ENCODE peak calls at places on chromosomes 12 and 14, in seven cellular contexts. One of them, this sample, is unnamed.

GRCh38 chr12:53828598-53828997 is 76.8 kb upstream of the CISTR start:
- DNase-seq in pulmonary artery endothelial cell: no peak
- DNase-seq in KG1: no peak
- DNase-seq in SK-N-DZ: no peak
- DNase-seq in HCT116: no peak
- DNase-seq in body of pancreas: no peak
- DNase-seq in erythroblast: no peak
- DNase-seq in this sample: no peak

GRCh38 chr12:52608826-52609630 is 7.8 kb upstream of the KRT72 start:
- DNase-seq in pulmonary artery endothelial cell: no peak
- DNase-seq in KG1: no peak
- DNase-seq in SK-N-DZ: no peak
- DNase-seq in HCT116: no peak
- DNase-seq in body of pancreas: no peak
- DNase-seq in erythroblast: no peak
- DNase-seq in this sample: no peak

GRCh38 chr12:3885179-3886094 is 12.2 kb upstream of the PARP11 start:
- DNase-seq in pulmonary artery endothelial cell: no peak
- DNase-seq in KG1: peak
- DNase-seq in SK-N-DZ: peak
- DNase-seq in HCT116: peak
- DNase-seq in body of pancreas: peak
- DNase-seq in erythroblast: peak
- DNase-seq in this sample: no peak

GRCh38 chr12:66662179-66662578 is 16.7 kb downstream of the GRIP1 start:
- DNase-seq in pulmonary artery endothelial cell: no peak
- DNase-seq in KG1: no peak
- DNase-seq in SK-N-DZ: no peak
- DNase-seq in HCT116: no peak
- DNase-seq in body of pancreas: no peak
- DNase-seq in erythroblast: no peak
- DNase-seq in this sample: no peak

GRCh38 chr12:121776190-121777098 is 17.0 kb downstream of the RHOF start:
- DNase-seq in pulmonary artery endothelial cell: no peak
- DNase-seq in KG1: peak
- DNase-seq in SK-N-DZ: peak
- DNase-seq in HCT116: no peak
- DNase-seq in body of pancreas: peak
- DNase-seq in erythroblast: peak
- DNase-seq in this sample: peak

GRCh38 chr12:57089259-57090245 is 638 bp downstream of the NAB2 start:
- DNase-seq in pulmonary artery endothelial cell: no peak
- DNase-seq in KG1: no peak
- DNase-seq in SK-N-DZ: peak
- DNase-seq in HCT116: no peak
- DNase-seq in body of pancreas: peak
- DNase-seq in erythroblast: peak
- DNase-seq in this sample: peak

GRCh38 chr14:95156153-95156764 is 1.1 kb downstream of the DICER1 start:
- DNase-seq in pulmonary artery endothelial cell: no peak
- DNase-seq in KG1: no peak
- DNase-seq in SK-N-DZ: peak
- DNase-seq in HCT116: no peak
- DNase-seq in body of pancreas: no peak
- DNase-seq in erythroblast: peak
- DNase-seq in this sample: no peak

GRCh38 chr12:124992874-124993567 is 424 bp upstream of the BRI3BP start:
- DNase-seq in pulmonary artery endothelial cell: no peak
- DNase-seq in KG1: peak
- DNase-seq in SK-N-DZ: peak
- DNase-seq in HCT116: peak
- DNase-seq in body of pancreas: peak
- DNase-seq in erythroblast: peak
- DNase-seq in this sample: peak

GRCh38 chr12:112664569-112664968 is 127.0 kb upstream of the RPH3A start:
- DNase-seq in pulmonary artery endothelial cell: no peak
- DNase-seq in KG1: no peak
- DNase-seq in SK-N-DZ: no peak
- DNase-seq in HCT116: no peak
- DNase-seq in body of pancreas: no peak
- DNase-seq in erythroblast: peak
- DNase-seq in this sample: no peak

GRCh38 chr14:103519043-103519836 is 3.4 kb downstream of the CKB start:
- DNase-seq in pulmonary artery endothelial cell: no peak
- DNase-seq in KG1: no peak
- DNase-seq in SK-N-DZ: no peak
- DNase-seq in HCT116: no peak
- DNase-seq in body of pancreas: peak
- DNase-seq in erythroblast: peak
- DNase-seq in this sample: peak

GRCh38 chr14:104843442-104844305 is 21.4 kb upstream of the CEP170B start:
- DNase-seq in pulmonary artery endothelial cell: no peak
- DNase-seq in KG1: no peak
- DNase-seq in SK-N-DZ: no peak
- DNase-seq in HCT116: no peak
- DNase-seq in body of pancreas: peak
- DNase-seq in erythroblast: no peak
- DNase-seq in this sample: no peak

GRCh38 chr14:94164685-94165431 is 9.3 kb upstream of the PPP4R4 start:
- DNase-seq in pulmonary artery endothelial cell: no peak
- DNase-seq in KG1: no peak
- DNase-seq in SK-N-DZ: no peak
- DNase-seq in HCT116: no peak
- DNase-seq in body of pancreas: no peak
- DNase-seq in erythroblast: no peak
- DNase-seq in this sample: no peak

GRCh38 chr12:94536040-94536965 is 76.6 kb upstream of the CEP83 start:
- DNase-seq in pulmonary artery endothelial cell: no peak
- DNase-seq in KG1: no peak
- DNase-seq in SK-N-DZ: no peak
- DNase-seq in HCT116: no peak
- DNase-seq in body of pancreas: no peak
- DNase-seq in erythroblast: no peak
- DNase-seq in this sample: peak

GRCh38 chr12:124774462-124775167 is 89.0 kb downstream of the SCARB1 start:
- DNase-seq in pulmonary artery endothelial cell: peak
- DNase-seq in KG1: no peak
- DNase-seq in SK-N-DZ: no peak
- DNase-seq in HCT116: no peak
- DNase-seq in body of pancreas: no peak
- DNase-seq in erythroblast: no peak
- DNase-seq in this sample: no peak

GRCh38 chr14:54182419-54183040 is 214.3 kb upstream of the CDKN3 start:
- DNase-seq in pulmonary artery endothelial cell: no peak
- DNase-seq in KG1: no peak
- DNase-seq in SK-N-DZ: no peak
- DNase-seq in HCT116: no peak
- DNase-seq in body of pancreas: no peak
- DNase-seq in erythroblast: no peak
- DNase-seq in this sample: no peak

GRCh38 chr12:98453070-98453469 is 62.3 kb upstream of the TMPO start:
- DNase-seq in pulmonary artery endothelial cell: no peak
- DNase-seq in KG1: no peak
- DNase-seq in SK-N-DZ: no peak
- DNase-seq in HCT116: no peak
- DNase-seq in body of pancreas: no peak
- DNase-seq in erythroblast: no peak
- DNase-seq in this sample: no peak

GRCh38 chr12:86666311-86666710 is 410.1 kb upstream of the MGAT4C start:
- DNase-seq in pulmonary artery endothelial cell: no peak
- DNase-seq in KG1: no peak
- DNase-seq in SK-N-DZ: no peak
- DNase-seq in HCT116: no peak
- DNase-seq in body of pancreas: no peak
- DNase-seq in erythroblast: no peak
- DNase-seq in this sample: no peak

GRCh38 chr14:74618078-74618952 is 6.3 kb upstream of the LTBP2 start:
- DNase-seq in pulmonary artery endothelial cell: peak
- DNase-seq in KG1: peak
- DNase-seq in SK-N-DZ: no peak
- DNase-seq in HCT116: peak
- DNase-seq in body of pancreas: peak
- DNase-seq in erythroblast: no peak
- DNase-seq in this sample: no peak

GRCh38 chr14:60532442-60532841 is 23.5 kb downstream of the SIX6 start:
- DNase-seq in pulmonary artery endothelial cell: no peak
- DNase-seq in KG1: no peak
- DNase-seq in SK-N-DZ: no peak
- DNase-seq in HCT116: peak
- DNase-seq in body of pancreas: no peak
- DNase-seq in erythroblast: no peak
- DNase-seq in this sample: no peak

GRCh38 chr12:75812341-75813018 is 219.1 kb downstream of the PHLDA1 start:
- DNase-seq in pulmonary artery endothelial cell: no peak
- DNase-seq in KG1: no peak
- DNase-seq in SK-N-DZ: peak
- DNase-seq in HCT116: no peak
- DNase-seq in body of pancreas: no peak
- DNase-seq in erythroblast: no peak
- DNase-seq in this sample: no peak